ENCODE peak calls at places on chromosomes 3 and 15, in six cellular contexts. B, P, M, O, E and Q are unnamed samples.

GRCh38 chr3:65785065-65785645 is 253.6 kb downstream of the MAGI1 start:
- DNase-seq in P (peak), M (no peak), B (peak), O (peak), E (no peak), Q (peak)

GRCh38 chr15:74768099-74768770 is 13.6 kb upstream of the CSK start:
- DNase-seq in O (no peak), M (no peak), E (no peak), P (no peak), B (no peak), Q (no peak)

GRCh38 chr3:127685708-127686511 is 13.2 kb downstream of the ABTB1 start:
- DNase-seq in P (no peak), O (no peak), M (no peak), B (no peak), E (no peak), Q (no peak)

GRCh38 chr3:47017504-47018268 is 38.2 kb downstream of the NBEAL2 start:
- DNase-seq in M (no peak), P (no peak), E (no peak), O (peak), B (no peak), Q (no peak)

GRCh38 chr3:19124752-19125151 is 23.6 kb upstream of the KCNH8 start:
- DNase-seq in M (no peak), E (no peak), O (no peak), B (no peak), P (no peak), Q (no peak)

GRCh38 chr3:30681276-30682211 is 75.1 kb downstream of the TGFBR2 start:
- DNase-seq in B (peak), O (peak), E (peak), M (no peak), P (no peak), Q (no peak)

GRCh38 chr3:69869021-69869420 is 129.8 kb downstream of the MITF start:
- DNase-seq in P (no peak), E (no peak), M (no peak), O (no peak), B (no peak), Q (no peak)

GRCh38 chr3:109607897-109608296 is 270.6 kb upstream of the DPPA4 start:
- DNase-seq in M (no peak), B (no peak), O (no peak), E (no peak), P (no peak), Q (no peak)

GRCh38 chr3:122104515-122105194 is 49.5 kb downstream of the CD86 start:
- DNase-seq in E (no peak), P (no peak), O (no peak), M (no peak), B (no peak), Q (no peak)

GRCh38 chr3:39096775-39097174 is 10.7 kb downstream of the GORASP1 start:
- DNase-seq in E (no peak), O (peak), M (no peak), B (no peak), P (peak), Q (no peak)

GRCh38 chr15:75930866-75931265 is 27.2 kb downstream of the FBXO22 start:
- DNase-seq in E (no peak), M (no peak), P (no peak), B (no peak), O (no peak), Q (no peak)

GRCh38 chr3:159191454-159191853 is 389.6 kb downstream of the MFSD1 start:
- DNase-seq in E (no peak), P (no peak), O (peak), M (no peak), B (no peak), Q (no peak)

DNA sequence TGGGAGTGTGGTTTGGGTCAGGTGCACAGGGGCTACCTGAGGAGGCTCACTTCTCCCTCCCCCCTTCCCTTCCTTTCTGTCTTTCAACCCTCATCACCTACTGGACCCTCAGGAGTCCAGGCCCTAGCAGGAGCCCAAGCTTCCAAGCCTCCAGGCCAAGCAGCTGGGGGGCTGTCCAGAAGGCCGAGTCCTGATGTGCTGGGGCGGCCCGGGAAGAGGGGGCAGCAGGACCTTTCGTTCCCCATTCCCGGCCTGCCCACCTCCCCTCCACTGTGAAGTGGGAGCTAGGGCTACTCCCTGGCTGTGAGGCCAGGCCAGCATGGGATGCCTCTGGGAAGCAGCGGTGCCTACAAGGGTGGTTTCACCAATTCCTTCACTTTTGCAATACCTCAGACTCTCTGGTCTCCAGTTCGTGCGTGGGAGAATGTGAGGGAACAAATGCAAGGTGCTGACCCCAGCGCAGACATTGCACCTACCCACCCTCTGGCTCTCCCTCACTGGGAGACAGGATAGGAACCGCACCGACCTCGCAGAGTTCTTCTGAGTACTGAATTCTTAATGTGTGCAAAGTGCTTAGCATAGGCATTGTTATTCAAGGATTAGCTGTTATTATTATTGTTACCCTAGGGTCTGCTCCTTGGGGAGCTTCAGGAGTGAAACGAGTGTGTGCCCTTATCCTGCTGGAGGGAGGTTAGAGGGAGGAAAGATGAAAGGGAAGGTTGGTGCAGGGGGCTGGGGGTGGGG is 2.5 kb downstream of the EPHB3 start:
- DNase-seq in O (no peak), E (no peak), P (no peak), B (no peak), M (no peak), Q (no peak)
- TF ChIP-seq CTCF in O (no peak), E (no peak), P (no peak), B (no peak), M (no peak), Q (no peak)

DNA sequence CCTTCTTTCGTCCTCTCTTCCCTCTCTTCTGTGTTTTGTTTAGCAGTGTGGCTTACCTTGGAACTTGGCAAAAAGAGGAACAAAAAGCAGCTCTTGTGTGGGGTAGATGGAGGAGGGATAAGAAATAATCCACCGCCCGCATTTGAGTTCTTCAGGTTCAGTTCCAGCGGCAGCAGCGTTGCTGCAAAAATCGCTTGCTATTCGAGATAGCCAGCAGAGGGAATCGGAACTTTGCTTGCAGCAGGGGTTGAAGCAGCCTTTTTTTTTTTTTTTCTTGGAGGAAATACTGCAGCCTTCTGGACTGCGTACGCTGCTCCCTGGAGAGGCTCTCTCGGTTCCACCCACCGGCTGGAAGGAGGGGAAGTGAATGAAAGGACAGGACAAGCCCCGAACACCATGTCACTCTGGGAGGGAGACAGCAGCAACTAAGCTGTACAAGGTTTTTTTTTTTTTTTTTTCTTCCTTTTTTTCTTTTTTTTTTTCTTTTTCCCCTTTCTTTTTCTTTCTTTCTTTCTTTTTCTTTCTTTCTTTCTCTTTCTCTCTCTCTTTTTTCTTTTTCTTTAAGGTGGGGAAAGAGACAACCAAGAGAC is at the start of gene RBMS3:
- DNase-seq in P (peak), E (peak), B (peak), M (no peak), O (peak), Q (peak)
- TF ChIP-seq CTCF in P (no peak), E (peak), B (peak), M (no peak), O (peak), Q (no peak)

GRCh38 chr15:71808311-71809020 is 1.9 kb upstream of the NR2E3 start:
- DNase-seq in O (no peak), E (no peak), M (no peak), B (no peak), P (no peak), Q (no peak)
- TF ChIP-seq CTCF in O (no peak), E (no peak), M (no peak), B (no peak), P (no peak), Q (no peak)

GRCh38 chr3:169562988-169563774 is 100.3 kb downstream of the MECOM start:
- DNase-seq in P (peak), O (no peak), E (no peak), M (no peak), B (no peak), Q (no peak)
- TF ChIP-seq CTCF in P (no peak), O (no peak), E (no peak), M (no peak), B (peak), Q (no peak)